ENCODE peak calls at places on chromosomes 16 and 17, in eight cellular contexts. One of them, this sample, is unnamed.
A peak's percentile ranks its signal among the peaks of the same experiment; 100 is the strongest.

GRCh38 chr16:19223235-19223847 is 55.3 kb downstream of the SYT17 start:
- DNase-seq in amniotic epithelial cell: no peak
- DNase-seq in GF-D8: no peak
- DNase-seq in GOT3: no peak
- DNase-seq in anterior cingulate cortex: no peak
- DNase-seq in GM03348: no peak
- DNase-seq in T-cell: no peak
- DNase-seq in CD8-positive, alpha-beta memory T cell: no peak
- DNase-seq in this sample: no peak

GRCh38 chr16:1993731-1994131 is 4.0 kb downstream of the SYNGR3 start:
- DNase-seq in amniotic epithelial cell: peak; percentile 23
- DNase-seq in GF-D8: no peak
- DNase-seq in GOT3: no peak
- DNase-seq in anterior cingulate cortex: no peak
- DNase-seq in GM03348: no peak
- DNase-seq in T-cell: no peak
- DNase-seq in CD8-positive, alpha-beta memory T cell: no peak
- DNase-seq in this sample: no peak

GRCh38 chr16:63361032-63361624 is 1324.9 kb upstream of the CDH8 start:
- DNase-seq in amniotic epithelial cell: peak; percentile 58
- DNase-seq in GF-D8: no peak
- DNase-seq in GOT3: no peak
- DNase-seq in anterior cingulate cortex: no peak
- DNase-seq in GM03348: peak; percentile 60
- DNase-seq in T-cell: no peak
- DNase-seq in CD8-positive, alpha-beta memory T cell: no peak
- DNase-seq in this sample: no peak

GRCh38 chr16:11639925-11640899 is 28.0 kb upstream of the SNN start:
- DNase-seq in amniotic epithelial cell: peak; percentile 95
- DNase-seq in GF-D8: peak; percentile 78
- DNase-seq in GOT3: peak; percentile 85
- DNase-seq in anterior cingulate cortex: peak; percentile 53
- DNase-seq in GM03348: peak; percentile 81
- DNase-seq in T-cell: no peak
- DNase-seq in CD8-positive, alpha-beta memory T cell: no peak
- DNase-seq in this sample: peak; percentile 87

GRCh38 chr17:48960834-48961515 is 7.4 kb downstream of the GIP start:
- DNase-seq in amniotic epithelial cell: no peak
- DNase-seq in GF-D8: no peak
- DNase-seq in GOT3: no peak
- DNase-seq in anterior cingulate cortex: no peak
- DNase-seq in GM03348: peak; percentile 37
- DNase-seq in T-cell: no peak
- DNase-seq in CD8-positive, alpha-beta memory T cell: no peak
- DNase-seq in this sample: no peak

GRCh38 chr16:5633845-5634440 is 536.3 kb upstream of the EEF2KMT start:
- DNase-seq in amniotic epithelial cell: peak; percentile 3
- DNase-seq in GF-D8: no peak
- DNase-seq in GOT3: no peak
- DNase-seq in anterior cingulate cortex: no peak
- DNase-seq in GM03348: peak; percentile 44
- DNase-seq in T-cell: no peak
- DNase-seq in CD8-positive, alpha-beta memory T cell: no peak
- DNase-seq in this sample: no peak

GRCh38 chr16:20874088-20874581 is 26.0 kb downstream of the DCUN1D3 start:
- DNase-seq in amniotic epithelial cell: no peak
- DNase-seq in GF-D8: no peak
- DNase-seq in GOT3: no peak
- DNase-seq in anterior cingulate cortex: no peak
- DNase-seq in GM03348: no peak
- DNase-seq in T-cell: no peak
- DNase-seq in CD8-positive, alpha-beta memory T cell: no peak
- DNase-seq in this sample: no peak

GRCh38 chr16:74607310-74607966 is 524 bp upstream of the GLG1 start:
- DNase-seq in amniotic epithelial cell: peak; percentile 45
- DNase-seq in GF-D8: no peak
- DNase-seq in GOT3: no peak
- DNase-seq in anterior cingulate cortex: no peak
- DNase-seq in GM03348: no peak
- DNase-seq in T-cell: no peak
- DNase-seq in CD8-positive, alpha-beta memory T cell: no peak
- DNase-seq in this sample: no peak

GRCh38 chr17:21019976-21020575 is 22.7 kb downstream of the USP22 start:
- DNase-seq in amniotic epithelial cell: peak; percentile 49
- DNase-seq in GF-D8: no peak
- DNase-seq in GOT3: no peak
- DNase-seq in anterior cingulate cortex: peak; percentile 64
- DNase-seq in GM03348: no peak
- DNase-seq in T-cell: peak; percentile 24
- DNase-seq in CD8-positive, alpha-beta memory T cell: peak; percentile 22
- DNase-seq in this sample: peak; percentile 70

GRCh38 chr17:34721326-34721725 is 141.9 kb downstream of the TMEM132E start:
- DNase-seq in amniotic epithelial cell: no peak
- DNase-seq in GF-D8: no peak
- DNase-seq in GOT3: no peak
- DNase-seq in anterior cingulate cortex: no peak
- DNase-seq in GM03348: no peak
- DNase-seq in T-cell: no peak
- DNase-seq in CD8-positive, alpha-beta memory T cell: no peak
- DNase-seq in this sample: no peak

GRCh38 chr17:43338886-43339516 is 59.8 kb upstream of the ARL4D start:
- DNase-seq in amniotic epithelial cell: peak; percentile 53
- DNase-seq in GF-D8: peak; percentile 26
- DNase-seq in GOT3: peak; percentile 12
- DNase-seq in anterior cingulate cortex: peak; percentile 87
- DNase-seq in GM03348: no peak
- DNase-seq in T-cell: peak; percentile 66
- DNase-seq in CD8-positive, alpha-beta memory T cell: peak; percentile 41
- DNase-seq in this sample: peak; percentile 83

GRCh38 chr16:55418586-55418985 is 60.4 kb upstream of the MMP2 start:
- DNase-seq in amniotic epithelial cell: no peak
- DNase-seq in GF-D8: no peak
- DNase-seq in GOT3: no peak
- DNase-seq in anterior cingulate cortex: no peak
- DNase-seq in GM03348: peak; percentile 44
- DNase-seq in T-cell: no peak
- DNase-seq in CD8-positive, alpha-beta memory T cell: no peak
- DNase-seq in this sample: no peak

GRCh38 chr17:37137070-37137610 is 188.4 kb downstream of the AATF start:
- DNase-seq in amniotic epithelial cell: no peak
- DNase-seq in GF-D8: no peak
- DNase-seq in GOT3: no peak
- DNase-seq in anterior cingulate cortex: no peak
- DNase-seq in GM03348: no peak
- DNase-seq in T-cell: no peak
- DNase-seq in CD8-positive, alpha-beta memory T cell: no peak
- DNase-seq in this sample: no peak

GRCh38 chr16:4376126-4376819 is 4.6 kb downstream of the VASN start:
- DNase-seq in amniotic epithelial cell: peak; percentile 72
- DNase-seq in GF-D8: no peak
- DNase-seq in GOT3: peak; percentile 70
- DNase-seq in anterior cingulate cortex: peak; percentile 80
- DNase-seq in GM03348: peak; percentile 91
- DNase-seq in T-cell: no peak
- DNase-seq in CD8-positive, alpha-beta memory T cell: no peak
- DNase-seq in this sample: peak; percentile 96

GRCh38 chr17:45021607-45022287 is 29.7 kb downstream of the DCAKD start:
- DNase-seq in amniotic epithelial cell: peak; percentile 45
- DNase-seq in GF-D8: peak; percentile 3
- DNase-seq in GOT3: no peak
- DNase-seq in anterior cingulate cortex: peak; percentile 34
- DNase-seq in GM03348: peak; percentile 94
- DNase-seq in T-cell: peak; percentile 69
- DNase-seq in CD8-positive, alpha-beta memory T cell: peak; percentile 48
- DNase-seq in this sample: peak; percentile 86

GRCh38 chr17:77778636-77779524 is 179.6 kb upstream of the TNRC6C start:
- DNase-seq in amniotic epithelial cell: no peak
- DNase-seq in GF-D8: no peak
- DNase-seq in GOT3: peak; percentile 11
- DNase-seq in anterior cingulate cortex: peak; percentile 91
- DNase-seq in GM03348: no peak
- DNase-seq in T-cell: no peak
- DNase-seq in CD8-positive, alpha-beta memory T cell: no peak
- DNase-seq in this sample: peak; percentile 86

GRCh38 chr16:19831678-19832077 is 53.0 kb downstream of the GPRC5B start:
- DNase-seq in amniotic epithelial cell: peak; percentile 80
- DNase-seq in GF-D8: no peak
- DNase-seq in GOT3: no peak
- DNase-seq in anterior cingulate cortex: no peak
- DNase-seq in GM03348: peak; percentile 67
- DNase-seq in T-cell: no peak
- DNase-seq in CD8-positive, alpha-beta memory T cell: no peak
- DNase-seq in this sample: no peak

GRCh38 chr17:17039911-17040310 is 2.3 kb upstream of the MPRIP start:
- DNase-seq in amniotic epithelial cell: no peak
- DNase-seq in GF-D8: no peak
- DNase-seq in GOT3: no peak
- DNase-seq in anterior cingulate cortex: no peak
- DNase-seq in GM03348: no peak
- DNase-seq in T-cell: no peak
- DNase-seq in CD8-positive, alpha-beta memory T cell: no peak
- DNase-seq in this sample: no peak

GRCh38 chr16:51152691-51153261 is 1.7 kb upstream of the SALL1 start:
- DNase-seq in amniotic epithelial cell: no peak
- DNase-seq in GF-D8: no peak
- DNase-seq in GOT3: no peak
- DNase-seq in anterior cingulate cortex: peak; percentile 82
- DNase-seq in GM03348: no peak
- DNase-seq in T-cell: no peak
- DNase-seq in CD8-positive, alpha-beta memory T cell: no peak
- DNase-seq in this sample: no peak

GRCh38 chr17:40022961-40023541 is 7.8 kb downstream of the CSF3 start:
- DNase-seq in amniotic epithelial cell: no peak
- DNase-seq in GF-D8: no peak
- DNase-seq in GOT3: no peak
- DNase-seq in anterior cingulate cortex: no peak
- DNase-seq in GM03348: no peak
- DNase-seq in T-cell: no peak
- DNase-seq in CD8-positive, alpha-beta memory T cell: no peak
- DNase-seq in this sample: peak; percentile 20

GRCh38 chr16:11356573-11357331 is 11.5 kb downstream of the RMI2 start:
- DNase-seq in amniotic epithelial cell: peak; percentile 43
- DNase-seq in GF-D8: no peak
- DNase-seq in GOT3: no peak
- DNase-seq in anterior cingulate cortex: peak; percentile 48
- DNase-seq in GM03348: peak; percentile 76
- DNase-seq in T-cell: peak; percentile 63
- DNase-seq in CD8-positive, alpha-beta memory T cell: peak; percentile 38
- DNase-seq in this sample: peak; percentile 82

GRCh38 chr17:72151565-72152391 is 31.0 kb downstream of the SOX9 start:
- DNase-seq in amniotic epithelial cell: peak; percentile 83
- DNase-seq in GF-D8: no peak
- DNase-seq in GOT3: no peak
- DNase-seq in anterior cingulate cortex: peak; percentile 34
- DNase-seq in GM03348: peak; percentile 23
- DNase-seq in T-cell: no peak
- DNase-seq in CD8-positive, alpha-beta memory T cell: no peak
- DNase-seq in this sample: peak; percentile 66

GRCh38 chr17:50634123-50634914 is at the start of gene ABCC3:
- DNase-seq in amniotic epithelial cell: peak; percentile 55
- DNase-seq in GF-D8: no peak
- DNase-seq in GOT3: no peak
- DNase-seq in anterior cingulate cortex: no peak
- DNase-seq in GM03348: peak; percentile 91
- DNase-seq in T-cell: no peak
- DNase-seq in CD8-positive, alpha-beta memory T cell: no peak
- DNase-seq in this sample: peak; percentile 57

GRCh38 chr16:49455991-49456745 is 82.6 kb downstream of the C16orf78 start:
- DNase-seq in amniotic epithelial cell: no peak
- DNase-seq in GF-D8: no peak
- DNase-seq in GOT3: no peak
- DNase-seq in anterior cingulate cortex: no peak
- DNase-seq in GM03348: no peak
- DNase-seq in T-cell: no peak
- DNase-seq in CD8-positive, alpha-beta memory T cell: no peak
- DNase-seq in this sample: no peak

GRCh38 chr17:63843387-63844292 is 1.2 kb upstream of the SMARCD2 start:
- DNase-seq in amniotic epithelial cell: peak; percentile 20
- DNase-seq in GF-D8: peak; percentile 88
- DNase-seq in GOT3: no peak
- DNase-seq in anterior cingulate cortex: no peak
- DNase-seq in GM03348: peak; percentile 78
- DNase-seq in T-cell: no peak
- DNase-seq in CD8-positive, alpha-beta memory T cell: peak; percentile 23
- DNase-seq in this sample: peak; percentile 61

GRCh38 chr17:68790931-68791330 is 164.3 kb downstream of the ABCA8 start:
- DNase-seq in amniotic epithelial cell: no peak
- DNase-seq in GF-D8: no peak
- DNase-seq in GOT3: no peak
- DNase-seq in anterior cingulate cortex: no peak
- DNase-seq in GM03348: no peak
- DNase-seq in T-cell: no peak
- DNase-seq in CD8-positive, alpha-beta memory T cell: no peak
- DNase-seq in this sample: peak; percentile 46

GRCh38 chr17:82231562-82232321 is 2.9 kb downstream of the SLC16A3 start:
- DNase-seq in amniotic epithelial cell: peak; percentile 87
- DNase-seq in GF-D8: peak; percentile 92
- DNase-seq in GOT3: no peak
- DNase-seq in anterior cingulate cortex: peak; percentile 45
- DNase-seq in GM03348: no peak
- DNase-seq in T-cell: no peak
- DNase-seq in CD8-positive, alpha-beta memory T cell: peak; percentile 31
- DNase-seq in this sample: peak; percentile 88

GRCh38 chr16:1786242-1787055 is 3.7 kb downstream of the NUBP2 start:
- DNase-seq in amniotic epithelial cell: no peak
- DNase-seq in GF-D8: no peak
- DNase-seq in GOT3: no peak
- DNase-seq in anterior cingulate cortex: no peak
- DNase-seq in GM03348: no peak
- DNase-seq in T-cell: no peak
- DNase-seq in CD8-positive, alpha-beta memory T cell: no peak
- DNase-seq in this sample: peak; percentile 29